ENCODE peak calls at places on chromosome 19, in ten cellular contexts. G is transverse colon, M is H1, I is HepG2, Q is upper lobe of left lung, Z is spleen, W is HCT116, L is K562, U is stomach, O is endothelial cell of umbilical vein. J is an unnamed sample.

GRCh38 chr19:16016226-16017137 is 59.8 kb upstream of the TPM4 start:
- DNase-seq in G (no peak), M (no peak), I (no peak), Q (no peak), Z (no peak), W (no peak), L (no peak), U (peak; percentile 22), O (no peak), J (no peak)

GRCh38 chr19:33161201-33161600 is 29.3 kb downstream of the WDR88 start:
- DNase-seq in G (no peak), M (no peak), I (no peak), Q (no peak), Z (peak; percentile 19), W (no peak), L (no peak), U (no peak), O (no peak), J (no peak)

GRCh38 chr19:22532388-22533310 is 101.5 kb upstream of the ZNF492 start:
- DNase-seq in G (peak; percentile 65), M (no peak), I (no peak), Q (peak; percentile 80), Z (no peak), W (no peak), L (no peak), U (no peak), O (no peak), J (peak; percentile 53)

GRCh38 chr19:14440049-14440448 is 6.9 kb downstream of the PKN1 start:
- DNase-seq in G (peak; percentile 79), M (no peak), I (no peak), Q (peak; percentile 89), Z (peak; percentile 99), W (no peak), L (peak; percentile 79), U (peak; percentile 72), O (peak; percentile 33), J (no peak)

GRCh38 chr19:14826006-14826405 is 9.0 kb downstream of the OR7A5 start:
- DNase-seq in G (no peak), M (no peak), I (no peak), Q (no peak), Z (no peak), W (no peak), L (no peak), U (no peak), O (no peak), J (no peak)

GRCh38 chr19:39475748-39476147 is 4.9 kb upstream of the TIMM50 start:
- DNase-seq in G (no peak), M (no peak), I (no peak), Q (no peak), Z (no peak), W (no peak), L (no peak), U (no peak), O (no peak), J (no peak)

GRCh38 chr19:54164369-54165068 is 5.0 kb upstream of the LENG1 start:
- DNase-seq in G (peak; percentile 95), M (peak; percentile 76), I (no peak), Q (peak; percentile 82), Z (no peak), W (peak; percentile 39), L (peak; percentile 94), U (peak; percentile 88), O (peak; percentile 84), J (peak; percentile 68)

GRCh38 chr19:1779604-1779973 is 26.3 kb downstream of the ONECUT3 start:
- DNase-seq in G (no peak), M (no peak), I (no peak), Q (no peak), Z (no peak), W (no peak), L (no peak), U (no peak), O (no peak), J (no peak)

DNA sequence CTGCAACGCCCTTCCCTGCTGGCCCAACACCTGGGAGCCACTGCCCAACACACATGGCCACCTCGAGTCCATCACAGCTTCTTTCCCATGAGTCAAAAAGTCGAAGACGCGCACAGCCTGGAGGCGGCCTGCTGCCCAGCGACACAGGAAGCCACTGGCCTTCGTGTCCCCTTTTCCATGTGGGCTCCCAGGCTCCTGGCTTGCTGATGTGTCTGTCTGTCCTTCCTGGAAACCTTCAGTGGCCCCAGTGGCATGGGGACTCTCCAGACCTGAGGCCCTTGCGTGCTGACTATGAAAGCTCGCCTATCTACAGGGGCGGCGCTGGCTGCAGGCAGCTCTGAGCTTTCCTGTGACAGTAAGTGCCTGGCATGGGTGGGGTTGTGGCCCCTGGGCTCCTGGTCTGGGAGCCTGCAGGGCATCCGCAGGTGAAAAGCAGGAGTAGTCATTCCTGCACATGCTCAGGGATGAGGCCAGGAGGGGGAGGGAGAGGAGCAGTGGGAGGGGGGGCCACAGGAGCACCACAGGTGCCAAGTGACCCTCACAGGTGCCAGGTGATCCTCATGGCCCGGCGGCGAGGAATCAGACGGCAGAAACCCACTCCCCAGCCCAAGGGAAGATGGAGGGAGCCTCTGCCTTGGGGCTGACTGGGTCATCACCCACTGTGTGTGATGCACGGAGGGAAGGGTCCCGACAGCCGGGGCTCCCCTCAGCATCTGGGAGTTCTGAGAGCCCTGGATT is 27.5 kb downstream of the SH3GL1 start:
- DNase-seq in G (no peak), M (no peak), I (no peak), Q (no peak), Z (no peak), W (no peak), L (no peak), U (no peak), O (no peak), J (no peak)
- H3K4me1 ChIP-seq in G (peaks cover 75% of the 10 kb centered on the region), M (peaks cover 5% of the 10 kb centered on the region), I (peaks cover 42% of the 10 kb centered on the region), Q (peaks cover 91% of the 10 kb centered on the region), Z (peaks cover 100% of the 10 kb centered on the region), W (peaks cover 45% of the 10 kb centered on the region), L (peaks cover 99% of the 10 kb centered on the region), U (peaks cover 100% of the 10 kb centered on the region), O (peaks cover 59% of the 10 kb centered on the region), J (peaks cover 59% of the 10 kb centered on the region)

DNA sequence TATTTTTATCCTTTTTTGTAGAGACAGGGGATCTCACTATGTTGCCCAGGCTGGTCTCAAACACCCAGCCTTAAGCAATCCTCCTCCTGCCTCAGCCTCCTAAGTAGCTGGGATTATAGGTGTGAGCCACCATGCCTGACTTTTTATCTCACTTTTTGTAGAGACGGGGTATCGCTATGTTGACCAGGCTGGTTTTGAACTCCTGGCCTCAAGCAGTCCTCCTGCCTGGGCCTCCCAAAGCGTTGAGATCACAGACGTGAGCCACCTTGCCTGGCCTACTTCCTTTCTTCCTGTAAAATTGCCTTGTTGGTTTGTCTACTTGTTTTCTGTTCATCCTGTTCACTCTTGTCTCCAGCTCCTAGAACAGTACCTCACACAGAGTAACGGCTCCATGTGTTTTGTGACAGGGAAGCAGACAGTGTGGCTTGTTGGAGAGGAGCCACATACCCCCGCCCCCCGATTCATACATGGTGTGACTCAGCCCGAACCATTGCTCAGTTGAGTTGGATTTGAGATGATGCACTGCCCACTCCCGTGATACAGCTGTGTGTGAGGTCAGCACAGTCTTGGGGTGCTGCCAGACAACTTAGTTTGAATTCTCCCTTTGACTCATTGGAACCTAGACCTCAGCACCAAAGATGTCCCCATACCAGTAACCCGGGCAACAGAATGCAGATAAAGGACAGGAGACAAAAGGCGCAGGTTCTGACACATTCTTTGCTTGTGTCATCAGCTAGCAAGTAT is 34.2 kb downstream of the GPR42 start:
- DNase-seq in G (peak; percentile 51), M (no peak), I (peak; percentile 70), Q (no peak), Z (no peak), W (no peak), L (no peak), U (peak; percentile 37), O (no peak), J (no peak)
- TF ChIP-seq POLR2AphosphoS5 in G (no peak), M (no peak), I (no peak), Q (no peak), Z (no peak), W (no peak), L (no peak), U (peak; percentile 34), O (no peak), J (no peak)

GRCh38 chr19:3059653-3060052 is 2.6 kb downstream of the TLE5 start:
- DNase-seq in G (no peak), M (no peak), I (no peak), Q (no peak), Z (no peak), W (no peak), L (no peak), U (no peak), O (no peak), J (no peak)

GRCh38 chr19:3064011-3064330 is 1.7 kb upstream of the TLE5 start:
- DNase-seq in G (no peak), M (no peak), I (no peak), Q (no peak), Z (no peak), W (no peak), L (no peak), U (no peak), O (no peak), J (no peak)

GRCh38 chr19:3060852-3061182 is 1.5 kb downstream of the TLE5 start:
- DNase-seq in G (no peak), M (no peak), I (no peak), Q (no peak), Z (no peak), W (no peak), L (no peak), U (no peak), O (no peak), J (no peak)

GRCh38 chr19:3062165-3063105 is at the start of gene TLE5:
- DNase-seq in G (peak; percentile 80), M (no peak), I (peak; percentile 43), Q (peak; percentile 63), Z (peak; percentile 94), W (no peak), L (peak; percentile 89), U (peak; percentile 78), O (peak; percentile 28), J (peak; percentile 59)

DNA sequence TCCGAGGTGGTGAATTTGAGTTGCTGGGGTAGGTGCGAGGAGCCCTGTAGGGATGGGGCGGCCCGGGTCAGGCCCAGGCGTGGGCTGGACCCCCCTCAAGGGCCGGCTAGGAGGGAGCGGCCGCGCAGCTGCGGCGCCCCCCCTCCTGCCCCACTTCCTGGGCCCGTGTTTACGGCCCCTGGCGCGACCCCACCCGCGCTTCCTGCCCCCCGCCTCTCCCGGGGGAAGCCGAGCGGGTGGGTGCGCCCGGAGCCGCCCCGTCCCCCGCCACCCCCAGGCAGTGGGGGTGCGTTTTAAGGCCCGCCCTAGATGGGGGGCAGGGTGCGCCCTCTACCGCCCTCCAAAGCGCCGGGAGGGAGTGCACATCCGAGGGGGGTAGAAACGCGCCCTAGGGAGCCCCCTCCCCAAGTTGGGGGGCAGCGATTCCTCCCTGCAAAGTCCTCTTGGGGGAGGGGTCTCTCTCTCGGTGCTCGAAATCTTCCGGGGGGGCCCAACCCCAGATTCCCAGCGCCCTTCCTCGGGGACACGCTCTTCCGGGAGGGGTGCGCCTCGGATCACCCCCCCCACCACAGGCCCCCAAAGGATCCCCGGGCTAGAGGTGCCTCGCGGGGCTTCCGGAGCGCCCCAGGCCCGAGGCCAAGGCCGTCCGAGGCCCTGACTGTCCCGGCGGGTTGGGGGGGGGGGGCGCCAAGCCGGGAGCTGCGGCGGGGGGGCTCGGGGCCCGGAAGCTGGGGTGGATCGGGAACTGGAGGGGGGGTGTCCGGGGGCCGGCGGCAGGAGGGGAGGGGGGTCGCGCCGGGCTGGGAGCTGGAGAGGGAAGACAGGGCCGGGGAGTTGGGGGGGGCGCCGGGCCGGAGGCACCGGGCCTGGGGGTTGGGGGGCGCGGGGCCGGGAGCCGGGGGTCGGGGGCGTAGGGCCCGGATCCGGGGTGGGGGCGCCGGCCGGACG is 807 bp downstream of the TLE5 start:
- DNase-seq in G (peak; percentile 76), M (no peak), I (no peak), Q (peak; percentile 51), Z (peak; percentile 95), W (no peak), L (peak; percentile 85), U (peak; percentile 52), O (no peak), J (peak; percentile 54)
- TF ChIP-seq CTCF in G (peak; percentile 37), M (no peak), I (peak; percentile 31), Q (no peak), Z (peak; percentile 32), W (no peak), L (peak; percentile 56), U (peak; percentile 38), O (peak; percentile 28), J (peak; percentile 36)

DNA sequence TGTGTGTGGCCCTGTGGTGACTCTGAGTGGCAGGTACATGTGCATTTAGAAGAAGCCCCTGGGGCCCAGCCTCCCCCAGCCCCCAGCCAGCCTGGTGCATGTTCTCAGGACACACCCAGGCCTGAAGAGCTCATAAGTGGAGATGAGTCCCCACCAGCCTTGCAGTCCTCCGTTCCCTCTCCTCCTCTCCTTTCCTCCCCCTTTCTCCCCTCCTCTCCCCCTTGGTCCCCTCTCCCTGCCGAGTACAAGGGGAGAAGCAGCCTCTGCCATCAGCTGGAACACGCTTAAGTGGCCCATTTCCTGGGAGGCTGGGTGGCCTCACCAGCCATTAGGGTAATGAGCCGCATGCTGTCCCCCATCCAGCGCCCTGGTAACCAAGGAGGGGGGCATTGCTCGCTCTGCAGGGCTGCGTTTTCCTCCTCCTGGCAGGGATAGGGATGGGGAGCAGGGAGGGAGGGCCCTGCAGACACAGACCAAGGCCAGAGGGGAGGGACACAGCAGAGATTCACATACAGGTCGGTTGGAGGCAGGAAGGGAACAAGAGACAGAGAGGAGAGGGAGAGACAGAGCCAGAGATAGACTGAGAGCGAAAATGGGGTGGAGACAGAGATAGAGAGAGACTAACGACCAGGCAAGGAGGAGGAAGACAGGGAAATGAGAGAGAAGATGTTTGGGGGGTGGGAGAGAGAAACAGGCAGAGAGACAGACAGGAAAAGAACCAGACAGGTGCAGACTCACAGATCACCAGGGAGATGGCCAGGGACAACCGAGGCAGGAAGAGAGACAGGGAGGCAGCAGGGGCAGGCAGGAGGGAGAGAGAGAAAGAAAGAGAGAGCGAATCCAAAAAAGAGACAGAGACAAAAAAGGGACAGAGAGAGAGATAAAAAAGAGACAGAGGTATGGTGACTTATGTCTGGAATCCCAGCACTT is 19.3 kb upstream of the DPP9 start:
- DNase-seq in G (no peak), M (no peak), I (no peak), Q (no peak), Z (no peak), W (no peak), L (no peak), U (no peak), O (no peak), J (no peak)
- H3K4me1 ChIP-seq in G (peaks cover 8% of the 10 kb centered on the region), M (no peaks in the 10 kb centered on the region), I (peaks cover 35% of the 10 kb centered on the region), Q (peaks cover 3% of the 10 kb centered on the region), Z (peaks cover 6% of the 10 kb centered on the region), W (no peaks in the 10 kb centered on the region), L (peaks cover 6% of the 10 kb centered on the region), U (peaks cover 6% of the 10 kb centered on the region), O (no peaks in the 10 kb centered on the region), J (no peaks in the 10 kb centered on the region)